ENCODE peak calls at places on chromosomes 12 and 14, in seven cellular contexts. H, N, Q, L, E, W and T are unnamed samples.
A peak's percentile ranks its signal among the peaks of the same experiment; 100 is the strongest.

GRCh38 chr14:68476212-68476964 is 316.5 kb downstream of the ZFP36L1 start:
- DNase-seq in H (peak; percentile 72), N (peak; percentile 35), Q (no peak), L (peak; percentile 89), E (no peak), W (peak; percentile 94), T (no peak)

GRCh38 chr12:9404469-9405260 is 196.5 kb upstream of the PZP start:
- DNase-seq in H (no peak), N (no peak), Q (no peak), L (no peak), E (no peak), W (no peak), T (no peak)

GRCh38 chr12:7966558-7966957 is 30.6 kb upstream of the SLC2A3 start:
- DNase-seq in H (no peak), N (no peak), Q (no peak), L (peak; percentile 44), E (no peak), W (no peak), T (no peak)

GRCh38 chr12:121061831-121062230 is 22.8 kb upstream of the OASL start:
- DNase-seq in H (peak; percentile 29), N (no peak), Q (no peak), L (no peak), E (no peak), W (no peak), T (no peak)

GRCh38 chr12:91685917-91686316 is 459.7 kb downstream of the BTG1 start:
- DNase-seq in H (peak; percentile 17), N (no peak), Q (no peak), L (no peak), E (no peak), W (no peak), T (no peak)

GRCh38 chr12:77795699-77796098 is 35.0 kb upstream of the NAV3 start:
- DNase-seq in H (no peak), N (no peak), Q (no peak), L (no peak), E (no peak), W (no peak), T (no peak)

GRCh38 chr12:64404470-64405446 is 566 bp downstream of the XPOT start:
- DNase-seq in H (peak; percentile 73), N (peak; percentile 58), Q (no peak), L (no peak), E (peak; percentile 65), W (no peak), T (peak; percentile 51)

GRCh38 chr12:113452458-113452857 is 19.2 kb downstream of the LHX5 start:
- DNase-seq in H (no peak), N (no peak), Q (no peak), L (no peak), E (no peak), W (no peak), T (no peak)

GRCh38 chr14:89342049-89342448 is 75.0 kb downstream of the FOXN3 start:
- DNase-seq in H (no peak), N (no peak), Q (no peak), L (no peak), E (no peak), W (no peak), T (no peak)

GRCh38 chr12:89040146-89040964 is 311.9 kb downstream of the DUSP6 start:
- DNase-seq in H (no peak), N (peak; percentile 61), Q (no peak), L (peak; percentile 91), E (no peak), W (no peak), T (peak; percentile 33)

GRCh38 chr14:54627718-54628345 is 60.9 kb downstream of the SAMD4A start:
- DNase-seq in H (peak; percentile 88), N (no peak), Q (no peak), L (peak; percentile 76), E (no peak), W (no peak), T (no peak)

GRCh38 chr12:46774011-46774633 is 51.7 kb downstream of the SLC38A4 start:
- DNase-seq in H (no peak), N (no peak), Q (no peak), L (no peak), E (no peak), W (no peak), T (no peak)

GRCh38 chr12:67742461-67742860 is 93.9 kb downstream of the DYRK2 start:
- DNase-seq in H (no peak), N (no peak), Q (no peak), L (no peak), E (no peak), W (no peak), T (no peak)

GRCh38 chr12:5432011-5432400 is at the start of gene NTF3:
- DNase-seq in H (no peak), N (no peak), Q (no peak), L (no peak), E (no peak), W (no peak), T (no peak)

GRCh38 chr14:95204705-95205104 is 47.4 kb upstream of the DICER1 start:
- DNase-seq in H (no peak), N (no peak), Q (no peak), L (no peak), E (no peak), W (no peak), T (no peak)

GRCh38 chr14:64213079-64213478 is 81.1 kb downstream of the ESR2 start:
- DNase-seq in H (no peak), N (no peak), Q (no peak), L (no peak), E (no peak), W (no peak), T (no peak)

GRCh38 chr12:66288121-66288520 is 14.2 kb upstream of the HELB start:
- DNase-seq in H (no peak), N (no peak), Q (no peak), L (no peak), E (no peak), W (no peak), T (no peak)

GRCh38 chr12:105846331-105846730 is 292.4 kb downstream of the NUAK1 start:
- DNase-seq in H (no peak), N (no peak), Q (no peak), L (no peak), E (no peak), W (no peak), T (no peak)

GRCh38 chr12:98424726-98425401 is 90.5 kb upstream of the TMPO start:
- DNase-seq in H (peak; percentile 94), N (peak; percentile 71), Q (peak; percentile 35), L (no peak), E (no peak), W (no peak), T (peak; percentile 64)

GRCh38 chr12:43306066-43306465 is 245.9 kb downstream of the ADAMTS20 start:
- DNase-seq in H (peak; percentile 42), N (no peak), Q (no peak), L (no peak), E (no peak), W (no peak), T (no peak)

GRCh38 chr12:19131020-19131431 is 1.5 kb downstream of the PLEKHA5 start:
- DNase-seq in H (peak; percentile 37), N (peak; percentile 16), Q (no peak), L (no peak), E (no peak), W (no peak), T (peak; percentile 33)

GRCh38 chr12:83979785-83980184 is 932.8 kb downstream of the SLC6A15 start:
- DNase-seq in H (no peak), N (no peak), Q (no peak), L (no peak), E (no peak), W (no peak), T (no peak)

GRCh38 chr12:71157601-71158233 is at the start of gene TSPAN8:
- DNase-seq in H (peak; percentile 52), N (peak; percentile 77), Q (no peak), L (no peak), E (no peak), W (no peak), T (peak; percentile 66)

GRCh38 chr12:67048371-67048770 is 220.8 kb upstream of the CAND1 start:
- DNase-seq in H (no peak), N (no peak), Q (no peak), L (no peak), E (no peak), W (no peak), T (no peak)

GRCh38 chr14:104931771-104932675 is 7.3 kb downstream of the PLD4 start:
- DNase-seq in H (no peak), N (no peak), Q (no peak), L (no peak), E (peak; percentile 52), W (no peak), T (no peak)

GRCh38 chr12:93782854-93783253 is 105.7 kb downstream of the CRADD start:
- DNase-seq in H (no peak), N (no peak), Q (no peak), L (no peak), E (no peak), W (no peak), T (no peak)
- H3K4me1 ChIP-seq in H (peaks cover 60% of the 10 kb centered on the region), N (peaks cover 13% of the 10 kb centered on the region), Q (peaks cover 27% of the 10 kb centered on the region), L (peaks cover 35% of the 10 kb centered on the region), E (peaks cover under 1% of the 10 kb centered on the region), W (peaks cover 59% of the 10 kb centered on the region), T (peaks cover 10% of the 10 kb centered on the region)

GRCh38 chr14:93693914-93694313 is 94.4 kb downstream of the PRIMA1 start:
- DNase-seq in H (no peak), N (no peak), Q (no peak), L (no peak), E (no peak), W (no peak), T (no peak)
- H3K4me3 ChIP-seq in H (no peak overlapping the region), N (no peak overlapping the region), Q (no peak overlapping the region), L (no peak overlapping the region), E (no peak overlapping the region), W (no peak overlapping the region), T (no peak overlapping the region)

GRCh38 chr14:91111443-91111842 is 2.4 kb upstream of the DGLUCY start:
- DNase-seq in H (no peak), N (no peak), Q (no peak), L (no peak), E (no peak), W (no peak), T (no peak)

GRCh38 chr14:91108941-91109611 is 4.8 kb upstream of the DGLUCY start:
- DNase-seq in H (peak; percentile 98), N (peak; percentile 46), Q (no peak), L (no peak), E (peak; percentile 73), W (no peak), T (peak; percentile 46)

GRCh38 chr14:91100086-91100485 is 13.8 kb upstream of the DGLUCY start:
- DNase-seq in H (no peak), N (no peak), Q (no peak), L (no peak), E (no peak), W (no peak), T (no peak)

GRCh38 chr14:91103116-91103515 is 10.8 kb upstream of the DGLUCY start:
- DNase-seq in H (no peak), N (no peak), Q (no peak), L (no peak), E (no peak), W (no peak), T (no peak)

DNA sequence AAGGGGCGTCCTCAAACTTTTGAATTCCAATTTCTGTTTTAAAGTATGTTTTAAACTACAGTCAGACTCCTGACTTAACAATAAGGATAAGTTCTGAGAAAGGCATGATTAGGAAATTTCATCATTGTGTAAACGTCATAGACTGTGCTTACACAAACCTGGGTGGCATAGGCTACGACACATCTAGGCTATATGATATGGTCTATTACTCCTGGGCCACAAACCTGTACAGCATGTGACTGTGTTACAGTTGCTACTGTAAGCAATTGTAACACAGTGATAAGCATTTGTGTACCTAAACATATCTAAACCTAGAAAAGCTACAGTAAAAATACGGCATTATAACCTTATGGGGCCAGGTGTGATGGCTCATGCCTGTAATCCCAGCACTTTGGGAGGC is 8.2 kb upstream of the DGLUCY start:
- DNase-seq in H (no peak), N (no peak), Q (no peak), L (no peak), E (no peak), W (no peak), T (no peak)
- TF ChIP-seq POLR2AphosphoS5 in H (no peak), N (no peak), Q (no peak), L (no peak), E (no peak), W (no peak), T (no peak)

GRCh38 chr12:53101266-53101665 is 2.0 kb upstream of the SOAT2 start:
- DNase-seq in H (no peak), N (no peak), Q (no peak), L (no peak), E (no peak), W (no peak), T (no peak)
- H3K4me1 ChIP-seq in H (peaks cover 25% of the 10 kb centered on the region), N (peaks cover 21% of the 10 kb centered on the region), Q (peaks cover 17% of the 10 kb centered on the region), L (peaks cover 69% of the 10 kb centered on the region), E (peaks cover 6% of the 10 kb centered on the region), W (peaks cover 40% of the 10 kb centered on the region), T (peaks cover 35% of the 10 kb centered on the region)